ENCODE peak calls at places on chromosomes 4 and X, in eight cellular contexts. L is GM06990; S is smooth muscle cell of the brain vasculature; M is M059J; T is CD8-positive, alpha-beta memory T cell; B is KG1; D is HEK293T; E is dorsolateral prefrontal cortex. Q is an unnamed sample.

GRCh38 chrX:150582338-150582948 is 14.0 kb downstream of the MTM1 start:
- DNase-seq in L (no peak), S (no peak), M (peak), T (no peak), B (no peak), D (no peak), E (no peak), Q (no peak)

GRCh38 chr4:142353149-142353738 is 492.9 kb downstream of the INPP4B start:
- DNase-seq in L (no peak), S (peak), M (peak), T (peak), B (no peak), D (peak), E (no peak), Q (no peak)

GRCh38 chr4:7844247-7844991 is 95.2 kb downstream of the AFAP1 start:
- DNase-seq in L (no peak), S (no peak), M (peak), T (peak), B (no peak), D (peak), E (peak), Q (peak)

GRCh38 chr4:48483777-48484493 is 792 bp downstream of the SLC10A4 start:
- DNase-seq in L (no peak), S (no peak), M (no peak), T (no peak), B (no peak), D (no peak), E (no peak), Q (no peak)

GRCh38 chr4:19844436-19844835 is 407.3 kb upstream of the SLIT2 start:
- DNase-seq in L (no peak), S (no peak), M (peak), T (no peak), B (no peak), D (no peak), E (no peak), Q (no peak)

GRCh38 chr4:94390804-94391410 is 48.3 kb upstream of the HPGDS start:
- DNase-seq in L (no peak), S (no peak), M (peak), T (no peak), B (no peak), D (peak), E (no peak), Q (peak)

GRCh38 chr4:128725405-128725804 is 84.1 kb upstream of the JADE1 start:
- DNase-seq in L (no peak), S (no peak), M (no peak), T (no peak), B (no peak), D (no peak), E (no peak), Q (no peak)

GRCh38 chr4:3708611-3709010 is 57.6 kb upstream of the ADRA2C start:
- DNase-seq in L (no peak), S (no peak), M (no peak), T (no peak), B (no peak), D (no peak), E (no peak), Q (no peak)

GRCh38 chrX:81377329-81377728 is 175.4 kb downstream of the SH3BGRL start:
- DNase-seq in L (no peak), S (peak), M (peak), T (no peak), B (no peak), D (peak), E (no peak), Q (peak)

GRCh38 chr4:119035941-119036737 is 99.5 kb upstream of the MYOZ2 start:
- DNase-seq in L (no peak), S (no peak), M (peak), T (no peak), B (no peak), D (no peak), E (no peak), Q (no peak)

GRCh38 chr4:149897784-149898183 is 82.1 kb upstream of the IQCM start:
- DNase-seq in L (no peak), S (no peak), M (peak), T (no peak), B (no peak), D (no peak), E (no peak), Q (no peak)

GRCh38 chr4:139015948-139016451 is 419 bp downstream of the NOCT start:
- DNase-seq in L (no peak), S (no peak), M (peak), T (no peak), B (peak), D (no peak), E (no peak), Q (peak)

GRCh38 chr4:183029365-183029764 is 69.7 kb upstream of the WWC2 start:
- DNase-seq in L (no peak), S (no peak), M (no peak), T (no peak), B (no peak), D (no peak), E (no peak), Q (no peak)

GRCh38 chr4:21976166-21976565 is 27.6 kb upstream of the KCNIP4 start:
- DNase-seq in L (no peak), S (no peak), M (no peak), T (no peak), B (no peak), D (no peak), E (peak), Q (no peak)

GRCh38 chrX:57583477-57583876 is 8.3 kb upstream of the ZXDB start:
- DNase-seq in L (no peak), S (no peak), M (peak), T (no peak), B (no peak), D (no peak), E (no peak), Q (no peak)

GRCh38 chr4:128858875-128859696 is 49.6 kb downstream of the JADE1 start:
- DNase-seq in L (no peak), S (no peak), M (no peak), T (no peak), B (no peak), D (no peak), E (no peak), Q (no peak)

Q was measured in GM13977.